ENCODE peak calls at places on chromosomes 5 and 9, in four cellular contexts. W is PC-3, R is GM23248, A is adrenal gland. B is an unnamed sample.
A peak's percentile ranks its signal among the peaks of the same experiment; 100 is the strongest.

GRCh38 chr5:146565764-146566163 is 49.8 kb upstream of the GPR151 start:
- DNase-seq in W (peak; percentile 72), R (peak; percentile 74), A (peak; percentile 69), B (no peak)

GRCh38 chr5:35209862-35210261 is 20.4 kb downstream of the PRLR start:
- DNase-seq in W (no peak), R (no peak), A (no peak), B (no peak)

GRCh38 chr5:81425569-81425968 is 31.6 kb upstream of the ACOT12 start:
- DNase-seq in W (peak; percentile 52), R (peak; percentile 68), A (no peak), B (no peak)

GRCh38 chr5:61289669-61290363 is 42.2 kb upstream of the ZSWIM6 start:
- DNase-seq in W (no peak), R (no peak), A (no peak), B (no peak)

GRCh38 chr9:130022566-130023146 is 20.3 kb downstream of the FNBP1 start:
- DNase-seq in W (no peak), R (no peak), A (no peak), B (no peak)

GRCh38 chr9:94783121-94783664 is 56.7 kb downstream of the AOPEP start:
- DNase-seq in W (peak; percentile 98), R (peak; percentile 94), A (peak; percentile 96), B (peak; percentile 88)

GRCh38 chr5:32444946-32445758 is 612 bp upstream of the ZFR start:
- DNase-seq in W (no peak), R (no peak), A (no peak), B (no peak)

GRCh38 chr5:121108725-121109124 is 644.6 kb downstream of the PRR16 start:
- DNase-seq in W (peak; percentile 2), R (no peak), A (no peak), B (no peak)

GRCh38 chr9:21029661-21030060 is 1.8 kb downstream of the HACD4 start:
- DNase-seq in W (no peak), R (no peak), A (no peak), B (no peak)
- H3K4me1 ChIP-seq in W (peaks cover 8% of the 10 kb centered on the region), R (peaks cover 37% of the 10 kb centered on the region), A (peaks cover 14% of the 10 kb centered on the region), B (no peaks in the 10 kb centered on the region)

DNA sequence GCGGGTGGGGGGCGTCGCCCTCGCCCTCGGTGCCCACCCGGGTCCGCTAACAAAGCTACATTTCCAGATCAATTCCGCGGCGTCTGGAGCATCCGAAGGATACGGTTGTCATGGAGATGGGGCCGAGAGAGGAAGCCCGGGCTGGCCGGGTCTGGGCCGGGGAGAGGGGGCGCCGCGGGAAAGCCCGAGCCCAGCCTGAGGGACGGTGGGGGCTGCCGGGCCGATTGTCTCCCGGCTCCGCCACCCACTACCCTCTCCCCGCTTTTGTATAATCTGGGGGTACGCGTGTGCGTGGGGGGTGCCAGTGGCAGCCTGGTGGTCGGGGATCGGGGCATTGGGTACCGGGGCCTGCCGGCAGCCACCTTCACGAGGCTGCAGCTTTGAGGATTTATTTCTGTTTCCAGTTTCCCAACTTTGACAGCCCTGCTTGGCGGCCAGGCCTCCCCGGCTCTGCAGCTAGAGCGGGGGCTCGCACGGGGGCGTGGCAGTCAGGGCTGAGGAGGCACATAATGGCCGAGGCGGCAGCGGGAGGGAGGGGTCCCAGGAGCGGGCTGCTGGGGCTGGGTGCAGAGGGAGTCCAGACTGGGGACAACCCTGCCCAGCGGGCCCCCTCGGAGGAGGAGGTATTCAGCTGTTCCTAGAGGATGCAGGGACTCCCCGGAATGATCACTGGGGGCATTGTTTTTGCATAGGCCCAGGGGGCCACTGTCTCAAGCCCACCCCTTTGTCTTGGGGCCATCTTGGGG is 626 bp downstream of the PSD2 start:
- DNase-seq in W (no peak), R (no peak), A (no peak), B (no peak)
- H3K4me3 ChIP-seq in W (no peak overlapping the region), R (no peak overlapping the region), A (no peak overlapping the region), B (peak overlapping the region; percentile 68)

GRCh38 chr5:67203701-67204074 is 7.1 kb upstream of the CD180 start:
- DNase-seq in W (no peak), R (no peak), A (no peak), B (no peak)
- H3K27ac ChIP-seq in W (no peak overlapping the region), R (no peak overlapping the region), A (no peak overlapping the region), B (no peak overlapping the region)

GRCh38 chr9:137304383-137305059 is 2.5 kb upstream of the NRARP start:
- DNase-seq in W (no peak), R (no peak), A (peak; percentile 24), B (no peak)
- H3K4me1 ChIP-seq in W (peaks cover 5% of the 10 kb centered on the region), R (no peaks in the 10 kb centered on the region), A (peaks cover 38% of the 10 kb centered on the region), B (peaks cover 33% of the 10 kb centered on the region)

DNA sequence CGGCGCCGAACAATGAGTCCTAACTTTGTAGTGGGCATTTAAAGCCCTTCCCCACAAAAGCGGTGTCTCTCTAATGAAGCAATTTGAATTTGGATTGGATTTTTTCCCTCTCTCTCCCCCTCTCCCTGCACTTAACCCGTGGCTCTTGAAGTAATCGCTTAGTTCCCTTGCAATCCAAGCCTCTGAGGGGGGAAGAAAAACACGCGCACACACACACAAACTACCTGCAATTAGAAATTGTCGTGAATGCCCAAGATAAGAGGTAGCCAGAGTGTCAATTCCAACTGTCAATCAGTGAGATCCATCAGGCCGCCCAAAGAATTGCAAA is 1.2 kb downstream of the LHX6 start:
- DNase-seq in W (peak; percentile 16), R (no peak), A (no peak), B (no peak)
- H3K4me3 ChIP-seq in W (peak overlapping the region; percentile 71), R (no peak overlapping the region), A (no peak overlapping the region), B (peak overlapping the region; percentile 64)

B was measured in psoas muscle.